ENCODE peak calls at places on chromosomes 7 and 10, in six cellular contexts. One of them, this sample, is unnamed.
A peak's percentile ranks its signal among the peaks of the same experiment; 100 is the strongest.

GRCh38 chr10:85280014-85280413 is 951.6 kb downstream of the CCSER2 start:
- DNase-seq in CD8-positive, alpha-beta memory T cell: no peak
- DNase-seq in posterior cingulate gyrus: no peak
- DNase-seq in neural crest cell: no peak
- DNase-seq in body of pancreas: no peak
- DNase-seq in anterior cingulate cortex: no peak
- DNase-seq in this sample: no peak

GRCh38 chr7:158266426-158266816 is 321.2 kb downstream of the PTPRN2 start:
- DNase-seq in CD8-positive, alpha-beta memory T cell: no peak
- DNase-seq in posterior cingulate gyrus: no peak
- DNase-seq in neural crest cell: no peak
- DNase-seq in body of pancreas: no peak
- DNase-seq in anterior cingulate cortex: no peak
- DNase-seq in this sample: no peak

GRCh38 chr10:21579291-21579690 is 45.3 kb downstream of the MLLT10 start:
- DNase-seq in CD8-positive, alpha-beta memory T cell: no peak
- DNase-seq in posterior cingulate gyrus: no peak
- DNase-seq in neural crest cell: no peak
- DNase-seq in body of pancreas: no peak
- DNase-seq in anterior cingulate cortex: no peak
- DNase-seq in this sample: no peak

GRCh38 chr10:124007102-124007772 is 86.2 kb downstream of the CHST15 start:
- DNase-seq in CD8-positive, alpha-beta memory T cell: no peak
- DNase-seq in posterior cingulate gyrus: no peak
- DNase-seq in neural crest cell: no peak
- DNase-seq in body of pancreas: no peak
- DNase-seq in anterior cingulate cortex: no peak
- DNase-seq in this sample: no peak

GRCh38 chr7:27970350-27970749 is 210.2 kb downstream of the JAZF1 start:
- DNase-seq in CD8-positive, alpha-beta memory T cell: no peak
- DNase-seq in posterior cingulate gyrus: no peak
- DNase-seq in neural crest cell: no peak
- DNase-seq in body of pancreas: no peak
- DNase-seq in anterior cingulate cortex: no peak
- DNase-seq in this sample: no peak

GRCh38 chr7:68718059-68718685 is 880.1 kb upstream of the AUTS2 start:
- DNase-seq in CD8-positive, alpha-beta memory T cell: no peak
- DNase-seq in posterior cingulate gyrus: no peak
- DNase-seq in neural crest cell: no peak
- DNase-seq in body of pancreas: no peak
- DNase-seq in anterior cingulate cortex: no peak
- DNase-seq in this sample: no peak

GRCh38 chr10:80274396-80275134 is 14.9 kb downstream of the MAT1A start:
- DNase-seq in CD8-positive, alpha-beta memory T cell: no peak
- DNase-seq in posterior cingulate gyrus: no peak
- DNase-seq in neural crest cell: no peak
- DNase-seq in body of pancreas: no peak
- DNase-seq in anterior cingulate cortex: no peak
- DNase-seq in this sample: no peak

GRCh38 chr7:818031-818699 is 14.1 kb upstream of the SUN1 start:
- DNase-seq in CD8-positive, alpha-beta memory T cell: no peak
- DNase-seq in posterior cingulate gyrus: no peak
- DNase-seq in neural crest cell: no peak
- DNase-seq in body of pancreas: no peak
- DNase-seq in anterior cingulate cortex: no peak
- DNase-seq in this sample: no peak

GRCh38 chr10:11230706-11231105 is 213.0 kb downstream of the CELF2 start:
- DNase-seq in CD8-positive, alpha-beta memory T cell: no peak
- DNase-seq in posterior cingulate gyrus: no peak
- DNase-seq in neural crest cell: no peak
- DNase-seq in body of pancreas: no peak
- DNase-seq in anterior cingulate cortex: no peak
- DNase-seq in this sample: no peak

GRCh38 chr10:99695761-99696160 is 36.2 kb downstream of the COX15 start:
- DNase-seq in CD8-positive, alpha-beta memory T cell: no peak
- DNase-seq in posterior cingulate gyrus: no peak
- DNase-seq in neural crest cell: no peak
- DNase-seq in body of pancreas: no peak
- DNase-seq in anterior cingulate cortex: no peak
- DNase-seq in this sample: no peak

GRCh38 chr10:114697061-114697598 is 39.1 kb upstream of the ABLIM1 start:
- DNase-seq in CD8-positive, alpha-beta memory T cell: no peak
- DNase-seq in posterior cingulate gyrus: peak; percentile 74
- DNase-seq in neural crest cell: no peak
- DNase-seq in body of pancreas: no peak
- DNase-seq in anterior cingulate cortex: no peak
- DNase-seq in this sample: no peak

GRCh38 chr10:77532068-77532467 is 105.5 kb downstream of the KCNMA1 start:
- DNase-seq in CD8-positive, alpha-beta memory T cell: no peak
- DNase-seq in posterior cingulate gyrus: no peak
- DNase-seq in neural crest cell: no peak
- DNase-seq in body of pancreas: no peak
- DNase-seq in anterior cingulate cortex: no peak
- DNase-seq in this sample: no peak